ENCODE peak calls at places on chromosomes 4 and X, in four cellular contexts. Q is HepG2, U is HCT116, O is SK-N-SH. K is an unnamed sample.

GRCh38 chrX:106931831-106932491 is 11.8 kb downstream of the CLDN2 start:
- DNase-seq in Q (peak; percentile 36), U (no peak), O (no peak), K (no peak)

GRCh38 chrX:1380672-1381233 is 11.2 kb downstream of the SLC25A6 start:
- DNase-seq in Q (no peak), U (no peak), O (peak; percentile 51), K (no peak)

GRCh38 chr4:38621831-38622230 is 42.2 kb upstream of the KLF3 start:
- DNase-seq in Q (no peak), U (no peak), O (no peak), K (no peak)

GRCh38 chr4:67333663-67334062 is 211.6 kb downstream of the CENPC start:
- DNase-seq in Q (no peak), U (no peak), O (no peak), K (no peak)

GRCh38 chr4:110033994-110034393 is 121.3 kb downstream of the EGF start:
- DNase-seq in Q (no peak), U (no peak), O (no peak), K (no peak)

GRCh38 chr4:47415719-47416118 is 47.8 kb downstream of the COMMD8 start:
- DNase-seq in Q (no peak), U (no peak), O (no peak), K (no peak)

GRCh38 chrX:52574416-52575275 is 57.8 kb upstream of the XAGE1B start:
- DNase-seq in Q (peak; percentile 39), U (peak; percentile 22), O (peak; percentile 45), K (peak; percentile 51)

GRCh38 chrX:85994228-85994627 is 53.1 kb downstream of the CHM start:
- DNase-seq in Q (peak; percentile 10), U (no peak), O (peak; percentile 14), K (no peak)

GRCh38 chr4:125522992-125523391 is 208.2 kb downstream of the FAT4 start:
- DNase-seq in Q (no peak), U (no peak), O (no peak), K (no peak)

GRCh38 chr4:139553751-139554670 is 2.0 kb downstream of the SETD7 start:
- DNase-seq in Q (no peak), U (no peak), O (no peak), K (no peak)

GRCh38 chrX:6778547-6779231 is 243.8 kb upstream of the VCX3A start:
- DNase-seq in Q (no peak), U (no peak), O (no peak), K (peak; percentile 74)

GRCh38 chrX:54030329-54030728 is 13.9 kb downstream of the PHF8 start:
- DNase-seq in Q (no peak), U (no peak), O (no peak), K (no peak)

GRCh38 chrX:48509619-48510018 is 827 bp downstream of the PORCN start:
- DNase-seq in Q (no peak), U (no peak), O (peak; percentile 26), K (no peak)

GRCh38 chrX:103464071-103464773 is 55.1 kb downstream of the RAB40A start:
- DNase-seq in Q (peak; percentile 10), U (peak; percentile 8), O (peak; percentile 37), K (no peak)

GRCh38 chr4:1910643-1911042 is 39.5 kb downstream of the NSD2 start:
- DNase-seq in Q (peak; percentile 55), U (no peak), O (peak; percentile 61), K (peak; percentile 52)

GRCh38 chr4:99886146-99886545 is 8.1 kb downstream of the LAMTOR3 start:
- DNase-seq in Q (no peak), U (no peak), O (no peak), K (no peak)

GRCh38 chr4:83284161-83285021 is at the start of gene COQ2:
- DNase-seq in Q (peak; percentile 86), U (peak; percentile 79), O (peak; percentile 95), K (peak; percentile 76)

DNA sequence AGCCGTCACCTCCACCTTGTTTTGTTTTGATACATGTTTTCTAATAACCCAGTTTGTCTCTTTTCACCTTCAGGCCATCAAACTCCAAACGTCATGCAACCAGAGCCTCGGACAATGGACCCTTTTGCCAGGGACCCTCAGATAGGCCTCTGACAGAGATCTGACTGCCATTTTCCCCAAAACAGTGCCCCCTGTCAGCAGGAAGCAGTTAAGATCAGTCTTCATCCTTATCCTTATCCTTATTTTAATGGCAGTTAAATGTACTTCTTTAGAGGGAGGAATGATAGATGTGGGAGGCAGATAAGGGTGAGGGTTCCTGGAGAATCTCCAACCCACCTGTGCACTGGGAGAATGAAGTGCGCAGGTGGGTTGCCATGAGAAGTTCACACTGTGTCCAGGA is 135.7 kb downstream of the ANAPC10 start:
- DNase-seq in Q (no peak), U (no peak), O (no peak), K (no peak)
- TF ChIP-seq YY1 in Q (no peak), U (no peak), O (no peak), K (no peak)

GRCh38 chr4:141196227-141196928 is 24.3 kb upstream of the ZNF330 start:
- DNase-seq in Q (no peak), U (no peak), O (no peak), K (no peak)
- TF ChIP-seq YY1 in Q (no peak), U (no peak), O (no peak), K (no peak)

GRCh38 chrX:70509078-70509477 is 64.4 kb downstream of the DLG3 start:
- DNase-seq in Q (no peak), U (no peak), O (no peak), K (no peak)
- TF ChIP-seq YY1 in Q (no peak), U (no peak), O (no peak), K (no peak)

GRCh38 chr4:66229885-66230284 is 559.6 kb upstream of the EPHA5 start:
- DNase-seq in Q (no peak), U (no peak), O (no peak), K (no peak)

GRCh38 chr4:66235876-66236275 is 565.6 kb upstream of the EPHA5 start:
- DNase-seq in Q (no peak), U (no peak), O (no peak), K (no peak)
- TF ChIP-seq YY1 in Q (no peak), U (no peak), O (no peak), K (no peak)

GRCh38 chr4:78691333-78691732 is 84.8 kb upstream of the BMP2K start:
- DNase-seq in Q (no peak), U (no peak), O (no peak), K (no peak)
- TF ChIP-seq YY1 in Q (no peak), U (no peak), O (no peak), K (no peak)

DNA sequence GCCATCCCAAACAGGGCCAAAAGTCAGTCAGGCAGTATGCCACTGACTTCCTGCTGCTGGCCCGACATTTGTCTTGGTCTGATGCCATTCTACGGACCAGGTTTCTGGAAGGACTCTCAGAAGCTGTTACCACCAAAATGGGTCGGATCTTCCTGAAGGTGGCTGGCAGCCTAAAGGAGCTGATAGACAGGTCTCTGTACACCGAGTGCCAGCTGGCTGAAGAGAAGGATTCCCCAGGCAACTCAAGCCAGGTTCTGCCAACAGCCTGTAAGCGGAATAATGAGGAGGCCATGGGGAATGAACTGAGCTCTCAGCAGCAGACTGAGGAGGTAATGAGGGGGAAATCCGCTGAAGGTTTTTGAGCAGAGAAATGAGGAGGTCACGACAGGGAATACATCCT is 95.7 kb downstream of the RTL9 start:
- DNase-seq in Q (no peak), U (no peak), O (no peak), K (no peak)
- TF ChIP-seq YY1 in Q (no peak), U (no peak), O (no peak), K (no peak)

GRCh38 chrX:72129661-72130060 is 2.1 kb downstream of the RTL5 start:
- DNase-seq in Q (no peak), U (no peak), O (no peak), K (no peak)

GRCh38 chrX:72130156-72130761 is 1.5 kb downstream of the RTL5 start:
- DNase-seq in Q (no peak), U (no peak), O (no peak), K (no peak)

GRCh38 chrX:72127332-72127731 is 4.4 kb downstream of the RTL5 start:
- DNase-seq in Q (no peak), U (no peak), O (no peak), K (no peak)

GRCh38 chrX:72128183-72128834 is 3.4 kb downstream of the RTL5 start:
- DNase-seq in Q (no peak), U (no peak), O (no peak), K (no peak)

GRCh38 chrX:72128881-72129280 is 2.8 kb downstream of the RTL5 start:
- DNase-seq in Q (peak; percentile 0), U (no peak), O (peak; percentile 49), K (no peak)
- TF ChIP-seq YY1 in Q (no peak), U (no peak), O (no peak), K (no peak)